ENCODE peak calls at places on chromosomes 11 and 22, in four cellular contexts. J, K, U and N are unnamed samples.
A peak's percentile ranks its signal among the peaks of the same experiment; 100 is the strongest.

GRCh38 chr22:48827228-48827810 is 1000.4 kb downstream of the BRD1 start:
- DNase-seq in K (no peak), U (no peak), J (no peak), N (no peak)

GRCh38 chr11:113593698-113594308 is 112.3 kb downstream of the TMPRSS5 start:
- DNase-seq in K (no peak), J (no peak), U (no peak), N (no peak)

GRCh38 chr11:10514210-10514609 is 26.8 kb downstream of the RNF141 start:
- DNase-seq in J (no peak), U (no peak), K (no peak), N (no peak)

GRCh38 chr11:45091563-45092392 is 54.7 kb upstream of the PRDM11 start:
- DNase-seq in J (no peak), K (no peak), U (no peak), N (no peak)

GRCh38 chr22:45230026-45230845 is 10.5 kb downstream of the KIAA0930 start:
- DNase-seq in K (no peak), U (peak; percentile 49), J (no peak), N (no peak)

GRCh38 chr11:61367406-61367805 is 5.2 kb downstream of the TMEM138 start:
- DNase-seq in K (no peak), U (no peak), J (no peak), N (no peak)

GRCh38 chr22:19610518-19611253 is 86.5 kb upstream of the CLDN5 start:
- DNase-seq in J (no peak), K (no peak), U (no peak), N (no peak)

GRCh38 chr22:40426671-40427070 is 56.3 kb downstream of the SGSM3 start:
- DNase-seq in U (peak; percentile 76), K (no peak), J (no peak), N (no peak)

GRCh38 chr11:77109236-77110019 is 6.8 kb downstream of the OMP start:
- DNase-seq in J (no peak), U (no peak), K (no peak), N (no peak)

GRCh38 chr11:92880391-92880790 is 89.1 kb upstream of the MTNR1B start:
- DNase-seq in J (peak; percentile 77), U (no peak), K (no peak), N (no peak)

GRCh38 chr11:127114035-127114434 is 113.5 kb upstream of the KIRREL3 start:
- DNase-seq in U (no peak), J (no peak), K (no peak), N (no peak)

GRCh38 chr11:108122166-108122628 is 830 bp downstream of the ACAT1 start:
- DNase-seq in U (no peak), J (no peak), K (no peak), N (no peak)

GRCh38 chr11:104028476-104028875 is 8.0 kb upstream of the DDI1 start:
- DNase-seq in U (no peak), J (no peak), K (no peak), N (no peak)

GRCh38 chr11:2528301-2529050 is 83.7 kb downstream of the KCNQ1 start:
- DNase-seq in K (no peak), U (peak; percentile 49), J (no peak), N (no peak)

GRCh38 chr22:24427500-24428164 is at the start of gene ADORA2A:
- DNase-seq in U (peak; percentile 54), K (no peak), J (no peak), N (peak; percentile 38)
- H3K4me3 ChIP-seq in U (no peak within 1 kb of the TSS), K (no peak within 1 kb of the TSS), J (no peak within 1 kb of the TSS), N (peak within 1 kb of the TSS; percentile 5)

DNA sequence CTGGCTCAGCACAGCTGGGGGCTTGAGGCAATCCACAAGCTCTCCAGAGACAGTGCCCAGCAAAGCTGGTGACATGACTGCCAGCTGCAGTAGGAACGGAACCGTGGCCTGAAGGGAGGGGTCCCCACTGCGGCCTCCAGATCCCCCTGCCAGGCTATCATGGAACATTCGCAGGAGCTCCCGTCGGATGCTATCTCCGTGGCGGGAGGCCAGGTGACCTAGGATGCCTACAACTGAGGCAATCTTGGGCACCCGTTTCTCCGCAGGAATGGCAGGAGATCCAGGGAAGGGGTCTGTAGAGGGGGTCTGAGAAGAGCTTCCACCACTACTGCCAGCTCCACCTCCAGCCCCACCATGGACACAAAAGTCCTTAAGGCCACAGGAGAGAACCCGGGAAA is 2.6 kb upstream of the GANAB start:
- DNase-seq in J (no peak), K (no peak), U (no peak), N (no peak)
- H3K27ac ChIP-seq in J (no peak overlapping the region), K (no peak overlapping the region), U (no peak overlapping the region), N (no peak overlapping the region)

GRCh38 chr11:75270896-75271415 is 30.4 kb downstream of the TPBGL start:
- DNase-seq in J (no peak), K (no peak), U (peak; percentile 23), N (no peak)
- TF ChIP-seq CTCF in J (peak; percentile 38), K (no peak), U (no peak), N (no peak)

DNA sequence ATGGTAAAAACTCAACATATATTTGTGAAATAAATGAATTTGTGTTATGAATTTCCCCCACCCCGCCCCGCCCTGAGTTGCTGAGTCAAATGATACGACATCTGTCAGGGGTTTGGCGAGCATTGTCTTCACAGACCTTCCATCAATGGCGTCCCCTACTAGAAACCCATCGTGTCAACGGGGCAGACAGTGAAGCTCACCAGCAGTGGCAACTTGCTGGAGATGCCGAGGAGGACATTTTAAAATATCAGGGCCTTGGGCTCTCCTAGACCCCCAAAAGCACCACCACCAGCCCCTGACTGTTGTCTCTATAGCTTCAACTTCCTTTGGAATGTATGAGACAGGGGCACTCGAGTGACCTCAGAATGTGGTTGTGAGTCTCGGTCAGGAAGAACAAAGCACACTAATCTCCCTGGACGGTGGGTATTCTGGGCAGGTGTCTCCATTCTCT is 776 bp upstream of the NXF1 start:
- DNase-seq in U (no peak), J (no peak), K (no peak), N (peak; percentile 20)
- H3K4me3 ChIP-seq in U (peak overlapping the region; percentile 95), J (peak overlapping the region; percentile 73), K (peak overlapping the region; percentile 61), N (peak overlapping the region; percentile 85)

GRCh38 chr11:65132238-65132987 is 1.9 kb downstream of the SYVN1 start:
- DNase-seq in K (no peak), U (no peak), J (no peak), N (no peak)

GRCh38 chr11:65130631-65131416 is 3.5 kb downstream of the SYVN1 start:
- DNase-seq in J (no peak), K (no peak), U (no peak), N (no peak)

GRCh38 chr11:65132988-65133700 is 1.2 kb downstream of the SYVN1 start:
- DNase-seq in K (no peak), U (no peak), J (peak; percentile 67), N (no peak)

GRCh38 chr11:65131417-65131776 is 2.9 kb downstream of the SYVN1 start:
- DNase-seq in K (no peak), U (no peak), J (no peak), N (no peak)

GRCh38 chr11:65131895-65132237 is 2.5 kb downstream of the SYVN1 start:
- DNase-seq in U (peak; percentile 44), K (no peak), J (no peak), N (no peak)
- H3K27ac ChIP-seq in U (no peak overlapping the region), K (no peak overlapping the region), J (no peak overlapping the region), N (no peak overlapping the region)

GRCh38 chr11:33982661-33983060 is 68.9 kb upstream of the CAPRIN1 start:
- DNase-seq in K (no peak), J (no peak), U (no peak), N (no peak)

GRCh38 chr11:33987975-33988580 is 63.5 kb upstream of the CAPRIN1 start:
- DNase-seq in J (peak; percentile 48), U (peak; percentile 71), K (peak; percentile 35), N (peak; percentile 75)

GRCh38 chr11:33987545-33987944 is 64.0 kb upstream of the CAPRIN1 start:
- DNase-seq in U (no peak), J (no peak), K (no peak), N (no peak)

GRCh38 chr11:33980896-33981295 is 70.6 kb upstream of the CAPRIN1 start:
- DNase-seq in U (no peak), J (no peak), K (no peak), N (no peak)

DNA sequence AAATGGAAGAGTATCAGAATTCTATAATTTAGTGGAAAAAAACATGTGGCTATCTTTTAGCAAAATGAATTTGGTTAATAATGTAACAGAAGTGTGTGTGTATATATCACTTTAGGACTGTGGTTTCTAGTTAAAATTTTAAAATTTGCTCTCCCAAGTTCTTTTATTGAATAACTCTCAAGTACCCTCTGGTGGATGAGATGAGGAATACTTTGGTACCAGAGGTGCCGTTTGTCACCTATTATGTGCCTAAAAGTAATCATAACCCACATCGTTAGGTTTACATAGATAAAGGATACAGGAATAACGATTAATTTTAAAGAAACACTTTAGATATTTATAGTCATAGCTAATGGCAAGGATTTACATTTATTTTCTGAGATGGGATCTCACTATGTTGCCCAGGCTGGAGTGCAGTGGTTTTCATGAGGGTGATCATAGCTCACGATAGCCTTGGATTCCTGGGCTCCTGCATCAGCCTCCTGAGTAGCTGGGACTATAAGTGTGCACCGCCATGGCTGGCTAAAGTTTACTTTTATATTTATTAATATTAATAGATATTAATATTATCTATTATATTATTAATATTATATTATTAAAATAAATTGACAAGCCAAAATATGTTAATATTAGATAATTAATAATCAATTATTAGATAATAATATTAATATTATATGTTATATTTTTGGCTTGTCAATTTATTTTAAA is 66.7 kb upstream of the CAPRIN1 start:
- DNase-seq in J (no peak), U (no peak), K (no peak), N (no peak)
- TF ChIP-seq CTCF in J (no peak), U (no peak), K (no peak), N (no peak)

GRCh38 chr11:101127348-101127698 is 2.3 kb downstream of the PGR start:
- DNase-seq in U (peak; percentile 54), J (peak; percentile 13), K (peak; percentile 14), N (peak; percentile 11)

GRCh38 chr11:101126551-101127347 is 2.9 kb downstream of the PGR start:
- DNase-seq in J (no peak), U (peak; percentile 59), K (peak; percentile 53), N (peak; percentile 55)

GRCh38 chr11:101127699-101128570 is 1.7 kb downstream of the PGR start:
- DNase-seq in U (peak; percentile 59), J (no peak), K (no peak), N (peak; percentile 23)

GRCh38 chr11:101129203-101129943 is at the start of gene PGR:
- DNase-seq in K (peak; percentile 27), J (no peak), U (peak; percentile 49), N (peak; percentile 51)

DNA sequence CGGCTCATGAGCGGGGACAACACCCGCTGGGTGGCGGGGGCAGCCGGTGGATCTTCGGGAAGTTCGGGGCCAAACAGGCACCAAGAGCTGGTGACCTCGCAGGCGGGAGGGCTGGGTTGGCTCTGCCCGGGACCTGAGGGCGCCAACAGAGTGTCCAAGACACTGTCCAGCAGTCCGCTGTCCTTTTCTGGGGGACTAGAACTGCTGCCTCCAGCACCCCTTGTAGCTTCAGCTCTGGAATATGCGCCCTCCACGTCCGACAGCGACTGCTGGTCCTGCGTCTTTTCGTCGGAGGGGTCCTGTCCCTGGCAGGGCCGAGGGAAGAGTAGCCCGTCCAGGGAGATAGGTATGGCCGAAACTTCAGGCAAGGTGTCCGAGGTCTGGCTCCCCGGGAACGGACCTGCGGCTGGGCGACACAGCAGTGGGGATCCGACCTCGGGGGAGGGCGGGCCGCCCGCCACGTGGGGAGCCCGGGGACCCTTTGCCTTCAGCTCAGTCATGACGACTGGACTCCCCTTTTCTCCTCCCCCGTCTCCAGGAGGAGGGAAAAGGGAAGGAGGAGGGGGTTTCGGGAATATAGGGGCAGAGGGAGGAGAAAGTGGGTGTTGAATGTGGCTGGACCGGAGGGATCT is 926 bp downstream of the PGR start:
- DNase-seq in K (no peak), U (peak; percentile 52), J (no peak), N (peak; percentile 5)
- H3K4me3 ChIP-seq in K (peak overlapping the region; percentile 64), U (peak overlapping the region; percentile 64), J (no peak overlapping the region), N (peak overlapping the region; percentile 23)